ENCODE peak calls at places on chromosomes 13 and 19, in six cellular contexts. S, A, C, V, N and Y are unnamed samples.

GRCh38 chr13:28251462-28251861 is 113.1 kb downstream of the PAN3 start:
- DNase-seq in S (no peak), A (no peak), C (no peak), V (no peak), N (no peak), Y (no peak)

GRCh38 chr13:79522583-79522982 is 41.6 kb downstream of the NDFIP2 start:
- DNase-seq in S (no peak), A (peak), C (no peak), V (no peak), N (no peak), Y (no peak)

GRCh38 chr13:112574476-112575294 is 13.3 kb downstream of the TUBGCP3 start:
- DNase-seq in S (no peak), A (no peak), C (no peak), V (no peak), N (no peak), Y (no peak)

GRCh38 chr19:18762125-18763023 is 28.7 kb downstream of the COMP start:
- DNase-seq in S (no peak), A (no peak), C (peak), V (peak), N (no peak), Y (no peak)

GRCh38 chr19:10086032-10086903 is at the start of gene SHFL:
- DNase-seq in S (peak), A (no peak), C (no peak), V (peak), N (peak), Y (no peak)

GRCh38 chr19:4909172-4909896 is at the start of gene UHRF1:
- DNase-seq in S (peak), A (no peak), C (no peak), V (peak), N (peak), Y (no peak)

GRCh38 chr19:14127929-14128509 is 8.4 kb downstream of the ASF1B start:
- DNase-seq in S (no peak), A (peak), C (no peak), V (no peak), N (no peak), Y (no peak)

GRCh38 chr13:110913322-110913721 is 1.5 kb downstream of the ANKRD10 start:
- DNase-seq in S (no peak), A (no peak), C (no peak), V (peak), N (no peak), Y (no peak)

GRCh38 chr19:8335343-8336071 is 7.6 kb downstream of the KANK3 start:
- DNase-seq in S (peak), A (no peak), C (no peak), V (no peak), N (peak), Y (no peak)

GRCh38 chr13:34017231-34017630 is 199.3 kb downstream of the RFC3 start:
- DNase-seq in S (no peak), A (no peak), C (no peak), V (no peak), N (no peak), Y (no peak)

GRCh38 chr13:34369925-34370324 is 552.0 kb downstream of the RFC3 start:
- DNase-seq in S (no peak), A (no peak), C (no peak), V (no peak), N (no peak), Y (no peak)

GRCh38 chr19:13104848-13105646 is 2.4 kb upstream of the LYL1 start:
- DNase-seq in S (no peak), A (no peak), C (no peak), V (no peak), N (no peak), Y (no peak)

GRCh38 chr19:20661150-20661819 is at the start of gene ZNF626:
- DNase-seq in S (peak), A (no peak), C (no peak), V (peak), N (peak), Y (peak)

GRCh38 chr13:34502621-34503020 is 439.4 kb upstream of the NBEA start:
- DNase-seq in S (no peak), A (no peak), C (no peak), V (no peak), N (no peak), Y (no peak)

GRCh38 chr19:10206226-10206873 is 11.6 kb upstream of the DNMT1 start:
- DNase-seq in S (no peak), A (no peak), C (no peak), V (peak), N (no peak), Y (no peak)

GRCh38 chr13:25662516-25662915 is 290.7 kb downstream of the ATP8A2 start:
- DNase-seq in S (no peak), A (no peak), C (no peak), V (no peak), N (no peak), Y (no peak)

GRCh38 chr13:110869231-110869804 is 45.6 kb downstream of the ANKRD10 start:
- DNase-seq in S (no peak), A (no peak), C (no peak), V (no peak), N (peak), Y (no peak)

GRCh38 chr19:15251749-15252397 is 19.6 kb upstream of the EPHX3 start:
- DNase-seq in S (peak), A (no peak), C (no peak), V (peak), N (peak), Y (peak)

GRCh38 chr19:4969772-4970531 is 1.0 kb downstream of the KDM4B start:
- DNase-seq in S (peak), A (peak), C (no peak), V (no peak), N (no peak), Y (no peak)

GRCh38 chr19:35444735-35445134 is 3.3 kb upstream of the FFAR2 start:
- DNase-seq in S (no peak), A (no peak), C (no peak), V (no peak), N (no peak), Y (no peak)

GRCh38 chr19:12773571-12773970 is 1.8 kb downstream of the HOOK2 start:
- DNase-seq in S (no peak), A (no peak), C (no peak), V (no peak), N (no peak), Y (no peak)

GRCh38 chr13:110536006-110536693 is 25.4 kb downstream of the RAB20 start:
- DNase-seq in S (no peak), A (no peak), C (no peak), V (no peak), N (no peak), Y (no peak)

GRCh38 chr19:4406626-4407025 is 4.2 kb downstream of the CHAF1A start:
- DNase-seq in S (no peak), A (no peak), C (no peak), V (peak), N (no peak), Y (no peak)

GRCh38 chr19:34502582-34503545 is 21.3 kb downstream of the WTIP start:
- DNase-seq in S (peak), A (no peak), C (no peak), V (no peak), N (no peak), Y (no peak)

GRCh38 chr13:36778083-36778671 is 40.8 kb upstream of the RFXAP start:
- DNase-seq in S (peak), A (peak), C (no peak), V (peak), N (no peak), Y (no peak)

DNA sequence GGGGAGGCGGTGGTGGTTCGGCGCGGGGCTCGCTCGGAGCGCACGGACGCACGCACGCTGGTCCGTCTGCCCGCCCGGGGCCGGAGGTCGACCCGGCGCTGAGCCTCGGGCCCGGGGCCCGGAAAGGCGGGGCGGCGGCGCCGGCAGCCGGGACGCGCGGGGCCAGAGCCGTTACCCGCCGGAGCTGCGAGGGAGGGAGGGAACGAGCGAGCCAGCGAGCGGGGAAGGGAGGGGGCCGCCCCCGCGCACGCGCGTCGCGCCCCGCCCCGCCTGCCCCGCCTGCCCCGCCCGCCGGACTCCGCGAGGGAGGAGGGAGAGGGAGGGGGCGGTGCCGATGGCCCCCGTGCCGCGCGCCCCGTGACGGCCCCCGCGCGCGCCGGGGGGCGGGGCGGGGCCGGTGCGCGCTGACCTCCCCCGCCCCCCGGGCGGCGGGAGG is 15.0 kb downstream of the CIC start:
- DNase-seq in S (no peak), A (no peak), C (no peak), V (no peak), N (peak), Y (no peak)
- H3K9ac ChIP-seq in S (no peak), A (peak), C (peak), V (peak), N (peak), Y (peak)

GRCh38 chr19:44839272-44839671 is 6.8 kb upstream of the NECTIN2 start:
- DNase-seq in S (no peak), A (no peak), C (no peak), V (no peak), N (no peak), Y (no peak)
- TF ChIP-seq ZNF274 in S (no peak), A (no peak), C (no peak), V (no peak), N (no peak), Y (no peak)

DNA sequence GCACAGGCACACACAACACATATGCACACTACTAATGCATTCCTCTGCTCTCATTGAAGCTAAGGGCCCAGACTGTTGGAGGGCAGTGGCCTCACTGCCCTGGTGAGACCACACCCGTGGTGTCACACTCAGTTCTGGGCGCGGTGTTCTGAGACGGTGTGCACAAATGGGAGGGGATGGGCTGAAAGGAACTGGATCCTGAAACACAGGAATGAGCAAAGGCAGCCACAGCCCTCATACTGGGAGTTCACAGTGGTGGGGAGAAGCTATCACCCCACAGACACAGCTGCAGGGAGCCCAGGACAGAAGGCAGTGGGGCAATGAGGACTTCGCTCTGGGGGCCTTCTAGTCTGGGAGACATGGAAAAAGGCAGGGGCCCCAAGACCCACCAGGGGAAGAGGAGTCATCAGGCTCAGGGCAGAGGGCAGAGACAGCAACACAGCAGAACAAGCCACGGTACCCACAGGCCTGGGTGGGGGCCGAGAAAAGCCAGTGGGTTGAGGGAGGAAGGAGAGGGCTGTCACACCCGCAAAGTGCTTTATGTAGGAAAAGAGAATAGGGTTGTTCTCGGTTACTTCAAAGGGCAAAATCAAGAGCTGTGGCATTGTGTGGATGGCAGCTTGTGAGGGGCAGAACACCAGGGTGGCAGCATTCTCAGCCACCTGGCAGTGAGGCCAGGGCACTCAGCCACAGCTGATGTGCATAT is 75.4 kb upstream of the GPR183 start:
- DNase-seq in S (peak), A (no peak), C (no peak), V (no peak), N (no peak), Y (no peak)
- TF ChIP-seq YY1 in S (no peak), A (no peak), C (no peak), V (no peak), N (no peak), Y (no peak)

DNA sequence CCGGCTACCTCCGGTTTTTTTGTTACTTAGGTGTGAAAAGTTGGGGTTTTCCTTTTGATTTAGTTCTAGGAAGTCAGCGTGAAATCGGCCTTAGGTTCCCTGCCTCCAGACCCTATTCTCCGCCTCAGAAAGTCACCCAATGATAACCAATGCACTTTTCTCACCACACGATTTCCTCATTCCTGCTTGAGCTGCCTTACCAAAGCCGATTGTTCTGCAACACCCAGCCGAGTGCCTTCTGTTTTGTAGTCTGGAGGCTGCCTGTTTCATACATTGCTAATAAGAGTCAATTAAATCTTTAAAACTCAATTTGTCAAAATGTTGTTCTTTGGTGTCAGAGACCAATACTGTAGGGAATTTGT is 39.7 kb downstream of the GJA3 start:
- DNase-seq in S (no peak), A (no peak), C (no peak), V (peak), N (no peak), Y (no peak)
- H3K9ac ChIP-seq in S (no peak), A (no peak), C (peak), V (peak), N (no peak), Y (no peak)

GRCh38 chr19:45571457-45572220 is 13.0 kb downstream of the OPA3 start:
- DNase-seq in S (no peak), A (no peak), C (no peak), V (no peak), N (no peak), Y (no peak)

GRCh38 chr19:45569619-45570421 is 14.8 kb downstream of the OPA3 start:
- DNase-seq in S (peak), A (no peak), C (peak), V (peak), N (peak), Y (no peak)

GRCh38 chr19:45564131-45564780 is 20.3 kb downstream of the OPA3 start:
- DNase-seq in S (peak), A (no peak), C (no peak), V (no peak), N (peak), Y (peak)

GRCh38 chr19:45568732-45569131 is 15.9 kb downstream of the OPA3 start:
- DNase-seq in S (no peak), A (no peak), C (peak), V (no peak), N (peak), Y (no peak)

DNA sequence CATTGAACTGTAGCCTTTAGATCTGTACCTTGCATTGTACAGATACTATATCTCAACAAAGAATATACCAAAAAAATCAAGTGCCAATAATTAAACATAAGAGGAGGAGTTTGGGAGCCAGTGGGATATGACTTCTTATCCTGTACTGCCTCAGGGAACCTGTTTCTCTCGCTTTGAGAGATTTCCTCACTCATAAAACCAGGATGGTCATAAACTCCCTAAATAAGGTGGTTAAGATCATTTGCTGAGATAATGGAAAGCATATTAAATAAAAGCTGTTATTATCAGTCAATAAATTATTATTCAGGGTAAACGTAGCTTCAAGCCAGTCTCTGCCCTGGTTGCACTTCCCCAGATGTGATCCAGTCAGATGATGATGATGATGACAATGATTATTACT is 17.0 kb downstream of the OPA3 start:
- DNase-seq in S (no peak), A (no peak), C (no peak), V (no peak), N (no peak), Y (no peak)
- TF ChIP-seq ZNF274 in S (no peak), A (no peak), C (no peak), V (no peak), N (no peak), Y (no peak)

DNA sequence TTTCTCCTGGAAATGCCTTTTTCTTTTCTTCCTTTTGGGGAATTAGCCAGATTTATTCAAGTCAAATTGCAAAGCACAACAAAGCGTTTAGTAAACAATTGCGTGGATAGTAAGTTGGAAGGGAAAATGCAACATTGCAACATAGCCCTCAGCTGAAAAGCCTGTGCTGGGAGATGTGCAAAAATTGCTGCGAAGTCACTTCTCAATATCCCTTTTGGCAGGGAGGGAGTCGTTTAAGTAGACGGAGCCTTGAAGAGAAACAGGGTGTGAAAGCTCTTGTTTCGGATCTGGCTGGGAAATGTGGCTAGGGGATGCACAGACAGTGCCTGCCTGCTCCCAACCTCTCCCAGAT is 56.9 kb downstream of the SLC7A1 start:
- DNase-seq in S (no peak), A (no peak), C (no peak), V (no peak), N (no peak), Y (no peak)
- TF ChIP-seq YY1 in S (no peak), A (no peak), C (no peak), V (no peak), N (no peak), Y (no peak)

DNA sequence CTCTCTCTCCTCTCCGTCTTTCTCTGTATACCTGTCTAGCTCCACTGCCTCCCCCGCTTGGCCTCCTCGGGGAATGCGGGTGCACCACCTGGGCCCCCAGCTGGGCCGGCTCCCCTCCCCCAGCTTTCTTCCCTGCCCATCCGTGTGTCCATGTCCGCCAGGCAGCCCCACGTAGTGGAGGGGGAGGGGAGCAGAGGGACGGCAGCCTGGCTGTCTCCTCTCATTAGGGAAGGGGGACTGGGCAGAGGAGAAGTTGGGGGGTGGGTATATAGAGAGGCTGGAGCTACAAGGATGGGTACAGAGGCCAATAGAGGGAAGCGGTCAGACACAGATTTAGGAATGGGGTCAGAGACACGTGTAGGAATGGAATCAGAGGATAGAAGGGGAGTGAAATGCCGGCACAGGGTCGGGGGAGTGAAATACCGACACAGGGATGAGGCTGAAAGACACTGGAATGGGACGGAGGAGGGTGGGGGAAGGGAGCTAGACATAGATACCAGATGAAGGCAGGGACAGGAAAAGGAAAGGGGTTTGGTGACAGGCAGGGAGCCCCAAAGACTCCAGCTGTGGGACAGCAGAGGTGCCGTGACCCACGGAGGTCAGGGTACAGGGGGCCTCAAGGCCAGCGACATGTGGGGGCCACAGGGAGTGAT is 2.8 kb downstream of the NECTIN2 start:
- DNase-seq in S (peak), A (no peak), C (no peak), V (no peak), N (peak), Y (no peak)
- H3K9ac ChIP-seq in S (peak), A (no peak), C (peak), V (peak), N (peak), Y (peak)

GRCh38 chr19:49589391-49589790 is 1.6 kb upstream of the PRR12 start:
- DNase-seq in S (no peak), A (no peak), C (no peak), V (no peak), N (no peak), Y (no peak)

GRCh38 chr19:49588370-49589122 is 2.4 kb upstream of the PRR12 start:
- DNase-seq in S (no peak), A (no peak), C (no peak), V (no peak), N (no peak), Y (no peak)

GRCh38 chr19:49591731-49592485 is 926 bp downstream of the PRR12 start:
- DNase-seq in S (peak), A (no peak), C (no peak), V (no peak), N (peak), Y (no peak)

GRCh38 chr19:49590971-49591730 is at the start of gene PRR12:
- DNase-seq in S (peak), A (no peak), C (no peak), V (peak), N (peak), Y (no peak)

GRCh38 chr19:49590071-49590970 is 661 bp upstream of the PRR12 start:
- DNase-seq in S (peak), A (peak), C (peak), V (peak), N (peak), Y (peak)
- TF ChIP-seq ZNF274 in S (no peak), A (no peak), C (no peak), V (no peak), N (no peak), Y (no peak)